ENCODE peak calls at places on chromosomes 12 and 14, in five cellular contexts. L is esophagus squamous epithelium, B is body of pancreas, O is A549, S is sigmoid colon. T is an unnamed sample.

GRCh38 chr12:119229837-119230236 is 51.1 kb downstream of the HSPB8 start:
- DNase-seq in B (no peak), S (no peak), O (peak), L (no peak), T (peak)

GRCh38 chr14:61753631-61754030 is 8.6 kb upstream of the SNAPC1 start:
- DNase-seq in L (no peak), O (no peak), S (no peak), B (no peak), T (no peak)

GRCh38 chr14:46734287-46734686 is 82.7 kb upstream of the RPL10L start:
- DNase-seq in L (no peak), O (no peak), S (no peak), B (no peak), T (no peak)

GRCh38 chr12:56657416-56658379 is 11.9 kb upstream of the ATP5F1B start:
- DNase-seq in B (no peak), L (no peak), S (no peak), O (no peak), T (no peak)

GRCh38 chr14:100332797-100333196 is 9.7 kb downstream of the SLC25A47 start:
- DNase-seq in B (peak), L (no peak), S (no peak), O (no peak), T (no peak)

GRCh38 chr14:52354257-52354656 is 40.1 kb downstream of the PTGER2 start:
- DNase-seq in O (no peak), S (no peak), L (no peak), B (no peak), T (no peak)

GRCh38 chr12:47591387-47591786 is 114.4 kb downstream of the RPAP3 start:
- DNase-seq in O (no peak), S (no peak), B (no peak), L (no peak), T (no peak)

GRCh38 chr12:26153421-26154154 is 28.8 kb upstream of the BHLHE41 start:
- DNase-seq in L (no peak), B (peak), S (no peak), O (peak), T (peak)

GRCh38 chr14:68947802-68948201 is 31.3 kb downstream of the ACTN1 start:
- DNase-seq in L (no peak), O (no peak), S (peak), B (peak), T (no peak)

GRCh38 chr12:79186506-79186905 is 321.9 kb downstream of the SYT1 start:
- DNase-seq in O (no peak), S (no peak), B (no peak), L (no peak), T (no peak)

GRCh38 chr12:3016191-3016590 is 57.0 kb downstream of the TEAD4 start:
- DNase-seq in L (no peak), B (no peak), S (no peak), O (no peak), T (no peak)

GRCh38 chr14:20215196-20215595 is 8.3 kb upstream of the OR11H6 start:
- DNase-seq in S (no peak), L (no peak), O (no peak), B (no peak), T (no peak)

GRCh38 chr12:88035271-88035906 is 6.2 kb upstream of the C12orf50 start:
- DNase-seq in L (peak), S (peak), B (peak), O (peak), T (peak)
- TF ChIP-seq POLR2A in L (no peak), S (peak), B (peak), O (peak), T (peak)

GRCh38 chr14:27881646-27882045 is 884.9 kb upstream of the FOXG1 start:
- DNase-seq in B (no peak), S (no peak), O (no peak), L (no peak), T (no peak)

DNA sequence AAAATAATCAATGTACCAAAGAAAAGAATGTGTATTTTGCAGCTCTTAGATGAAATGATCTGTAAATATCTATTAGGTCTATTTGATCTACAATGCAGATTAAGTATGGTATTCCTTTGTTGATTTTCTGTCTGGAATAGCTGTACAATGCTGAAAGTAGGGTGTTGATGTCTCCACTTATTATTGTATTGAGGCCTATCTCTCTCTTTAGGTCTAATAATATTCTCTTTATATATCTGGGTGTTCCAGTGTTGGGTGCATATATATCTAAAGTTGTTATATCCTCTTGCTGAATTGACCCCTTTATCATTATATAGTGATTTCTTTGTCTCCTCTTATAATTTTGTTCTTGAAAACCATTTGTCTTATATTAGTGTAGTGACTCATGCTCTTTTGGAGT is 885.5 kb upstream of the FOXG1 start:
- DNase-seq in L (no peak), S (no peak), B (no peak), O (no peak), T (no peak)
- TF ChIP-seq POLR2A in L (no peak), S (no peak), B (no peak), O (no peak), T (no peak)

DNA sequence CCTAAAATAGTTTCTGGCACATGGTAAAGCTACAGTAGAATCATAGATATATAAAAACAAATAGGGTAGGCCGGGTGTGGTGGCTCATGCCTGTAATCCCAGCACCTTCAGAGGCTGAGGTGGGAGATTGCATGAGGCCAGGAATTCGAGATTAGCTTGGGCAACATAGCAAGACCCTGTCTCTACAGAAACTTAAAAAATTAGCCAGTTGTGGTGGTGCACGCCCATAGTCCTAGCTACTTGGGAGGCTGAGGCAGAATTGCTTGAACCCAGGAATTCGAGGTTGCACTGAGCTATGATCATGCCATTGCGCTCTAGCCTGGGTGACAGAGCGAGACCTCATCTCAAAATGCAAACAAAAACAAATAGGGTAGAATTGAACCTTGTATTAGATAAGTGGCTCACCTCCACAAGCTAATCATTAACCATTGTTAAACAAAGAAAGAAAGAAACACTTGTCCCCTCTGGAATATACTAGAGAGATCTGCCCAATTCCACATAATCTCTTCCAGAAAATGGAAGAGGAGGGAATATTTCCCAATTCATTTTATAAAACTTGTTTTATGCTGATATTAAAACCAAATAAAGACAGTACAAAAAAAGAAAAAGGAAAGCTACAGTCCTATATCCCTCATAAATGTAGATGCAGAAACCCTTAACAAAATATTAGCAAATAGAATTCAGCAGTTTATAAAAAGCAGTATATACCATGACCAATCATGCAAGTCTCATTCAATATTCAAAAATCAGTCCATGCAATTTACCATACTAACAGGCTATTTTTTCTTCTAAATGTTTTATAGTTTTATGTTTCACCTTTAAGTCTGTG is 22.7 kb upstream of the DHRS2 start:
- DNase-seq in B (no peak), O (no peak), L (no peak), S (no peak), T (no peak)
- TF ChIP-seq POLR2A in B (no peak), O (no peak), L (no peak), S (no peak), T (no peak)

DNA sequence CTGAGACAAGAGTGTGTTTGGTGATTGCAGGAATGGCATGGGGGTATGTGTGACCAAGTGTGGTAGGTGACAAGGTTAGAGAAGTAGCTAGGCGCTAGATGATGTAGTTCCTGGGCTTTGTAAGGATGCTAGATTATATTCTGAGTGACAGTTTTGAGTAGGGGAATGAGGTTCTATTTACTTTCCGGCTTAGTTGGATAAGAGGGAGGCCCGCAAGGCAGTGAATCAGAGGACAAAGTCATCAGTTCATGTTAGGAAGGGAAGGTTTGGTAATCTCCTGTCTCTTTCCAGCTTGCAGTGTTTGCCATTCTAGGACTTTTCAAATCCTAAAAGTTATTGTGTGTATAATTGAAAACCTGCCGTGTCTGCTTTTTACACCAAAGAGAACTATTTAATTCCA is 45.0 kb downstream of the CFAP54 start:
- DNase-seq in S (no peak), B (no peak), L (no peak), O (peak), T (no peak)
- TF ChIP-seq POLR2A in S (no peak), B (no peak), L (no peak), O (no peak), T (no peak)

DNA sequence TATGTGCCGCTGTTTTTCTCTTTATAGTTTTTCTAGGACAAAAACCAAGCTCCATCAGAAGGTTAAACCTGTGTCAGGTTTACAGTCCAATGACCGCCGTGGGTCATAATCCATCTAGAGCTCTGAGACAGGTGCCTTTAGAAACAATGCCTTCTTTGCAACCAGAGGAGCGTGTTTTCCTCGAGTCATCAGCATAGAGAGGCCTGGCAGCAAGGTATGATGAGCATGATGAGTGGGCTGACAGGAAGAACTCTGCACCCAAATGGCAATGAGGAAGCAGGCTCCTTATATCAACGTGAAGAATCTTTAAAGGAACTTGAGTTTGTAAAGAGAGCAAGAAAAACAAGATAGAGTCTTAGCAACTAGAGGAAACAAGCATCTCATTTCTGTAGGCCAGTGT is 60.5 kb upstream of the NUDT4 start:
- DNase-seq in B (no peak), L (no peak), S (no peak), O (no peak), T (no peak)
- TF ChIP-seq POLR2A in B (no peak), L (no peak), S (no peak), O (no peak), T (no peak)

GRCh38 chr12:110693731-110694130 is 4.8 kb upstream of the HVCN1 start:
- DNase-seq in S (peak), L (no peak), B (no peak), O (no peak), T (no peak)
- TF ChIP-seq POLR2A in S (no peak), L (no peak), B (no peak), O (no peak), T (no peak)

GRCh38 chr12:111598637-111599458 is at the start of gene ATXN2:
- DNase-seq in B (peak), L (no peak), S (peak), O (peak), T (peak)

GRCh38 chr12:111597731-111598636 is 1.1 kb downstream of the ATXN2 start:
- DNase-seq in L (no peak), B (peak), S (peak), O (peak), T (peak)

GRCh38 chr12:111600296-111600562 is 1.1 kb upstream of the ATXN2 start:
- DNase-seq in L (no peak), B (no peak), S (no peak), O (no peak), T (no peak)

GRCh38 chr12:111596985-111597730 is 2.0 kb downstream of the ATXN2 start:
- DNase-seq in L (no peak), S (peak), O (peak), B (peak), T (peak)

DNA sequence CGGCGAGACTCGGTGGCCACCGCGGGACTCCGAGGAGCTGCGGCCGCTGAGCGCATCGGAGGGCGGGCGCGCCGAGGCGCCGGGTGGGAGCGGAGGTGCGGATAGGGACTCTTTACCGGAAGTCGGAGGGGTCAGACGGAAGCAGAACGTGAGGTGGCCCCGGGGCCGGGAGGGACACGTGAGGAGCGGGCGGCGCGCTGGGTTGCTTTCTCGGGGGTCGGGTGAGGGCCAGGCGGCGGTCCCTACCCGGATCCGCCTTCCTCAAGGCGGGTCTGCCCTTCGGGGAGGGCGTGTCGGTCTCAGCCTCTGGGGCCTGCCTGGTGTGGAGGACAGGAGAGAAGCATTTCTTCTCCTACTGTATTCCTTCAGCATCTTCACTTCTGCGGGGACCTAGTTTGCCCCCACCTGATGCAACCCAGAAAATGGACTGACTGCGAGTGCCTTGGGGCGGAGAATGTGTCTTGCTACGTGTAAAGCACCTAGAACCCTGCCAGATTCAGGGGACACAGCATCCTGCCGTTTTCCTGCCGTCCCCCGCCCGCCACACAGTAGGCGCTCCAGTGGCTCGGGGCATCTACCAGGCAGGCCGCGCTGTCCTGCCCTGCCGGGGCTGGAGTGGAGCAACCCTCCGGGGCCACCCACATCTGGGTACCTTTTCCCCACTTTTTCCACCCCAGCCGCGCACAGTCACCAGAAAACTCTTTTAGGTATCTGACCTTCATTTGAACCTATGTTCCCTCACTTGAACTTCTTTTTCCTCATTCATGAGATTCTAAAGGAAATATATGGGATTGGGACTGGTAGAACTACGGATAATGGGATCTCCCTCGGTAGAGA is 562 bp upstream of the ATXN2 start:
- DNase-seq in O (peak), S (peak), B (peak), L (peak), T (peak)
- TF ChIP-seq POLR2A in O (peak), S (peak), B (peak), L (no peak), T (peak)

GRCh38 chr12:12794686-12795085 is 9.2 kb downstream of the APOLD1 start:
- DNase-seq in B (no peak), S (no peak), L (no peak), O (no peak), T (no peak)
- TF ChIP-seq POLR2A in B (no peak), S (no peak), L (no peak), O (no peak), T (no peak)

DNA sequence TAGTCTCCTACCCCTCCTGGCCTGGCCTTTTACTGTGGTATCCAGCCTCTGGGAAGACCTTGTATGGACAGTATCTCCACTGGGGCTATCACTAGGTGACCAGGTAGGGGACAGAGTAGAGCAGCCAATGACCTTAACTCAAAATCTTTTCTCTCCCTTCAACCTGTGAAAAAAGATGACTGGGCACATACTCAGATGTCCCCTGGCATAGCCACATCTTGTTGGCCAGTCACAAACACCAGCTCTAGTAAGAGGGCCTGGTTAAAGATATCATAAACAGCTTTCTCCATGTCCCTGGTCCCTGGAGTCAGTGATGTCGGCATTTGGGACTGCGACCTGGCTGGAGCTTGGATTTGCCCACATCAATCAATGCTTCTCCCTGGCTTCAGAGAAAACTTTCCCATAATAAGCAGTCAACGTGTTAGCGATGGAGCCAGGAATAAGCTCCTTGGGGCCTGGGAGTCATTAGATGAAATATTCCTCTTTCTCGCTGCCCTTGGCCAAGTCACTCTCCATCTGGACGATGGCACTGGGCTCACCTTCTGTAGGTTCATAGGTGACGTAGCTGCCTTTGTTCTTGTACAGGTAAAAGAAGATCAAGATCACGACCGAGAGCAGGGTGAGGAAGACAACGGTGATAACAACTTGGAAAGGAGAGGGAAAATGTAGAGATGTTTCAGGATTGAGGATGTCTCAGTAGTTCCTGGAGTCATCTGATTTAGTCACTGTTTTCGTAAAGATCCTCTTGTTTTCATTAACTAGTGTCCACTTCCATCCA is 7.0 kb downstream of the DAZAP2 start:
- DNase-seq in L (no peak), B (no peak), O (no peak), S (no peak), T (no peak)
- TF ChIP-seq POLR2A in L (no peak), B (no peak), O (no peak), S (no peak), T (no peak)

T was measured in H54.